ENCODE peak calls at places on chromosomes 4 and X, in five cellular contexts. H is tibial artery, S is AG09309, F is progenitor cell of endocrine pancreas, O is AG10803. G is an unnamed sample.

GRCh38 chr4:42150653-42151567 is 1.5 kb downstream of the BEND4 start:
- DNase-seq in H (no peak), S (no peak), F (peak), O (no peak), G (no peak)

GRCh38 chr4:67080158-67080557 is 465.1 kb downstream of the CENPC start:
- DNase-seq in H (no peak), S (no peak), F (no peak), O (no peak), G (no peak)

GRCh38 chr4:6768539-6768905 is 14.0 kb upstream of the KIAA0232 start:
- DNase-seq in H (peak), S (no peak), F (no peak), O (peak), G (no peak)

GRCh38 chrX:128622296-128622695 is 570.1 kb upstream of the ACTRT1 start:
- DNase-seq in H (no peak), S (no peak), F (no peak), O (no peak), G (no peak)

GRCh38 chrX:95885074-95885473 is 799.6 kb upstream of the DIAPH2 start:
- DNase-seq in H (peak), S (no peak), F (no peak), O (no peak), G (no peak)

GRCh38 chr4:145546556-145546955 is 64.9 kb downstream of the SMAD1 start:
- DNase-seq in H (no peak), S (no peak), F (no peak), O (no peak), G (no peak)

GRCh38 chr4:141124224-141124623 is 9.0 kb downstream of the RNF150 start:
- DNase-seq in H (no peak), S (no peak), F (no peak), O (peak), G (no peak)

GRCh38 chrX:115894087-115894486 is 276.5 kb upstream of the AGTR2 start:
- DNase-seq in H (no peak), S (peak), F (no peak), O (no peak), G (peak)

GRCh38 chr4:180832086-180832485 is 1411.1 kb upstream of the TENM3 start:
- DNase-seq in H (no peak), S (no peak), F (no peak), O (no peak), G (no peak)

GRCh38 chr4:148300877-148301276 is 141.3 kb downstream of the NR3C2 start:
- DNase-seq in H (no peak), S (no peak), F (no peak), O (no peak), G (no peak)

GRCh38 chr4:6345096-6345830 is 75.6 kb downstream of the WFS1 start:
- DNase-seq in H (no peak), S (no peak), F (no peak), O (no peak), G (no peak)

GRCh38 chr4:55554453-55555030 is 7.8 kb upstream of the CLOCK start:
- DNase-seq in H (no peak), S (no peak), F (no peak), O (peak), G (no peak)

GRCh38 chrX:28550331-28550872 is 36.8 kb upstream of the IL1RAPL1 start:
- DNase-seq in H (no peak), S (no peak), F (no peak), O (no peak), G (no peak)

GRCh38 chr4:53861856-53862610 is 202.4 kb downstream of the CHIC2 start:
- DNase-seq in H (no peak), S (peak), F (no peak), O (peak), G (no peak)

GRCh38 chr4:110953191-110953590 is 330.3 kb upstream of the PITX2 start:
- DNase-seq in H (no peak), S (no peak), F (no peak), O (peak), G (no peak)

GRCh38 chr4:118398226-118399090 is 45.7 kb upstream of the PRSS12 start:
- DNase-seq in H (no peak), S (no peak), F (no peak), O (no peak), G (no peak)

GRCh38 chr4:156619154-156619934 is 352.3 kb downstream of the PDGFC start:
- DNase-seq in H (no peak), S (no peak), F (no peak), O (no peak), G (no peak)

GRCh38 chr4:187302456-187302855 is 578.8 kb upstream of the FAT1 start:
- DNase-seq in H (no peak), S (peak), F (no peak), O (peak), G (no peak)

GRCh38 chr4:7928711-7929505 is 10.8 kb downstream of the AFAP1 start:
- DNase-seq in H (no peak), S (no peak), F (no peak), O (no peak), G (no peak)

GRCh38 chr4:124085561-124086180 is 626.9 kb downstream of the ANKRD50 start:
- DNase-seq in H (no peak), S (no peak), F (no peak), O (no peak), G (no peak)

GRCh38 chr4:121139533-121140222 is 24.4 kb downstream of the TNIP3 start:
- DNase-seq in H (no peak), S (no peak), F (no peak), O (peak), G (no peak)

GRCh38 chr4:150033937-150034336 is 44.3 kb upstream of the DCLK2 start:
- DNase-seq in H (no peak), S (no peak), F (no peak), O (no peak), G (no peak)

GRCh38 chr4:108360857-108361820 is 192.4 kb upstream of the LEF1 start:
- DNase-seq in H (no peak), S (peak), F (no peak), O (peak), G (no peak)

GRCh38 chr4:10204401-10205058 is 87.9 kb upstream of the WDR1 start:
- DNase-seq in H (no peak), S (peak), F (no peak), O (peak), G (no peak)

DNA sequence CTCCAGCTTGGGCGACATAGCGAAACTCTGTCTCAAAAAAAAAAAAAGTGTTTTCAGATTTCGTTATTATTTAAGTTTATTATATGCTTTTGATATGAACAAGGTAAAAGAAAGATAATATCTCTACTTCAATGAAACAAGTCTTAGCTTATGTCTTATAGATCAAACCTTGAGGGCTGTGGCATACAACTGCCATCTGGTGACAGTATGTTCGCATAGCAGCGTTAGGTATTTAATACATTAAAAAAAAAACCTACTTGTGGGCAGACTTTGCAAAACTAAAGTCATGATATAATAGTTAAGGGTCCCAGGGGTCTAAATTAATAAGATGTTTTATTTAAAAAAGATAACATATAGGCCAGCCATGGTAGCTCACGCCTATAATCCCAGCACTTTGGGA is 161.2 kb upstream of the AMOT start:
- DNase-seq in H (no peak), S (no peak), F (no peak), O (peak), G (no peak)
- TF ChIP-seq CTCF in H (no peak), S (no peak), F (peak), O (peak), G (peak)

DNA sequence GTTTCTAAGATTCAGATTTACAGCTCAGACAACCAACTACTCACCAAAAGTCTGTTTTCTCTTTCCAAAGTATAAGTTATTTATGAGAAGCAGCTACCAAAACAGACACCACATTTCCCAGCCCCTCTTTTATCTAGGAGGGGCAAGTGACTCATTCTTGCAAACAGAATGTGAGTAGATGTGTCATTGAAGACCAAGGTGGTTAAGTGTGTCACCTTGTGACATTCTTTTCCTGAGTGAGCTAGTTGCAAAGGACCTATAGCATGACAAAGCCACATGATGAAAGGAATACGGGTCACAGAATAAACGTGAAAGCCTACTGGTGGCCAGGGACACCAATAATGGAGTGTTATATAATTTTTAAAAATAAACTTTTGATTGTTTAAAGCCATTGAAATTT is 50.0 kb downstream of the SLC7A11 start:
- DNase-seq in H (no peak), S (no peak), F (no peak), O (no peak), G (no peak)
- TF ChIP-seq CTCF in H (no peak), S (no peak), F (no peak), O (no peak), G (no peak)

GRCh38 chr4:184399505-184399893 is 74.9 kb downstream of the IRF2 start:
- DNase-seq in H (no peak), S (no peak), F (no peak), O (no peak), G (no peak)

GRCh38 chr4:184401397-184402171 is 72.8 kb downstream of the IRF2 start:
- DNase-seq in H (no peak), S (no peak), F (no peak), O (no peak), G (no peak)

GRCh38 chr4:184398741-184399504 is 75.4 kb downstream of the IRF2 start:
- DNase-seq in H (no peak), S (no peak), F (no peak), O (no peak), G (no peak)

GRCh38 chr4:184400891-184401290 is 73.5 kb downstream of the IRF2 start:
- DNase-seq in H (no peak), S (no peak), F (no peak), O (no peak), G (no peak)

DNA sequence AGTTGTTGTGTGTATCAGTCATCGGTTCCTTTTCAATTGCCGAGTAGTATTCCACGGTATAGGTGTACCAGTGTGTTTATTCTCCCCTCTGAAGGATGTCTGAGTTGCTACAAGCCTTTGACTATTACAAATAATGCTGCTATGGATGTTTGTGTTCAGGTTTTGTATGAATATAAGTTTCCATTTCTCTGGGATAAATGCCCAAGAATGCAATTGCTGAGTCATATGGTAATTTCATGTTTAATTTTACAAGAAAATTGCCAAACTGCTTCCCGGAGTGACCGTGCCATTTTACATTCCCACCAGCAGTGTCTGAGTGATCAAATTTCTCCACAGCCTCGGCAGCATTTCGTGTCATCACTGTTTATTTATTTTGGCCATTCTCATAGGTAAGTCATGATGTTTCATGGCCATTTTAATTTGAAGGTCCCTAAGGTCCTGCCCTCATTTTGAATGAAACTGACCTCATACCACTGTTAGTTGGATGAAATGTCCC is 73.9 kb downstream of the IRF2 start:
- DNase-seq in H (peak), S (peak), F (no peak), O (peak), G (no peak)
- TF ChIP-seq CTCF in H (peak), S (peak), F (no peak), O (peak), G (no peak)

GRCh38 chrX:46386511-46386910 is 158.7 kb downstream of the ZNF674 start:
- DNase-seq in H (no peak), S (no peak), F (no peak), O (no peak), G (no peak)
- TF ChIP-seq CTCF in H (no peak), S (peak), F (peak), O (peak), G (peak)

DNA sequence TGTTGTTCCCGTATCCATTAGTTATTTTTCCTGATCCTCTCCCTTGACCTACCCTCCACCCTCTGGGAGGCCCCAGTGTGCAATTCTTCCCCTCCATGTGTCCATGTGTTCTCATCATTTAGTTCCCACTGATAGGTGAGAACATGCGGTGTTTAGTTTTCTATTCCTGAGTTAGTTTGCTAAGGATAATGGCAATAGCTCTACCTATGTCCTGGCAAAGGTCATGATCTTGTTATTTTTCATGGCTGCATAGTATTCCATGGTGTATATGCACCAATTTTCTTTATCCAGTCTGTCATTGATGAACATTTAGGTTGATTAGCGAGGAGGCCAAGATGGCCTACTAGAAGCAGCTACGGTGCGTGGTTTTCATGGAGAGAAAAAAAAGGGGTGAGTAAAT is 714.1 kb downstream of the STIM2 start:
- DNase-seq in H (no peak), S (no peak), F (no peak), O (no peak), G (no peak)
- TF ChIP-seq CTCF in H (no peak), S (no peak), F (no peak), O (no peak), G (no peak)

DNA sequence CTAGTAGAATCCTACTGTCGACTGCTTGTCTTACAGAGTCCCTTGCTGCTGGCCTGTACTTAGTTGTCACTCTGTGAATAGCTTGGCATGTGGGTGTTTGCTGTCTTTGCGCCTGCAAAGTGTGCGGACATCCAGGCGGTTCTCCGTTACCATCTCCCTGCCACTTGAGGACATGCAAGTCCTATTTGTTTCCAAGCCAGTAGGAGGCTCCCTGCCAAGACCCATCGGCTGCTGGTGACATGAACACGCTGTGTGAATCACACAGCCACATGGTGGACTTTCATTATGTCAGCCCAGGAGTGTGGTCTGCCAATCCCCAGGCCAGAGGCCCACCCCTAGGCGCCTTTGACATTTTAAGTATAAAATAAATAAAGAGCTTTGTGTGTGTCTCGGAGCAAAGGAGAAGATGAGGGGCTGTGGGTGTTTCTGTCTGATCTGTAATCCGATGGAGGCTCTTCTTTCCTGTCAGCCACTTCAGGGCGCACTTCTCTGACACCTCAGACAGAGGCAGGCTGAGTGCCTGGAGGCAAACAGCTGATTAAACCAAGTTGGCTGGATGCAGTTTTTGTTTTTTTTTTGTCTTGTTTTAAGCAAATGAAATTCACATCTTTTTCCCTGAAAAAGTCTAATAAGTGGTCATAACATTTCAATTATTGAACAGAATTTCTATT is 51.5 kb downstream of the ALPK1 start:
- DNase-seq in H (peak), S (peak), F (no peak), O (peak), G (no peak)
- TF ChIP-seq CTCF in H (no peak), S (peak), F (peak), O (peak), G (peak)

G was measured in type B pancreatic cell.